ENCODE peak calls at places on chromosomes 2 and 18, in four cellular contexts. T, R, M and U are unnamed samples.

GRCh38 chr2:159573846-159574245 is 42.5 kb downstream of the BAZ2B start:
- DNase-seq in M (no peak), R (no peak), T (no peak), U (no peak)

GRCh38 chr2:199901942-199902341 is 9.2 kb upstream of the C2orf69 start:
- DNase-seq in R (no peak), T (no peak), M (no peak), U (no peak)

GRCh38 chr2:99386011-99386410 is 48.8 kb downstream of the EIF5B start:
- DNase-seq in M (no peak), T (peak), R (no peak), U (no peak)

GRCh38 chr18:75831960-75832359 is 404.5 kb upstream of the SMIM21 start:
- DNase-seq in R (no peak), T (no peak), M (no peak), U (no peak)

GRCh38 chr2:24530796-24531195 is 39.7 kb downstream of the NCOA1 start:
- DNase-seq in R (no peak), M (no peak), T (no peak), U (no peak)

GRCh38 chr2:20212871-20213503 is 11.9 kb downstream of the SDC1 start:
- DNase-seq in T (no peak), R (no peak), M (no peak), U (no peak)

GRCh38 chr2:209536363-209536762 is 112.5 kb downstream of the MAP2 start:
- DNase-seq in R (no peak), T (no peak), M (no peak), U (no peak)

GRCh38 chr2:46470114-46470628 is 9.2 kb upstream of the TMEM247 start:
- DNase-seq in R (no peak), T (no peak), M (no peak), U (no peak)

GRCh38 chr2:211367711-211368110 is 811.3 kb downstream of the CPS1 start:
- DNase-seq in M (peak), T (no peak), R (no peak), U (no peak)

GRCh38 chr18:52716926-52717325 is 376.9 kb downstream of the DCC start:
- DNase-seq in T (peak), M (peak), R (no peak), U (no peak)

GRCh38 chr18:8037296-8037695 is 470.2 kb downstream of the PTPRM start:
- DNase-seq in R (no peak), M (no peak), T (no peak), U (no peak)

GRCh38 chr18:53567935-53568574 is 656.4 kb downstream of the MBD2 start:
- DNase-seq in R (no peak), T (peak), M (peak), U (no peak)

GRCh38 chr2:204544961-204545860 is at the start of gene PARD3B:
- DNase-seq in T (peak), M (peak), R (no peak), U (peak)

GRCh38 chr18:77108821-77109692 is 23.5 kb downstream of the MBP start:
- DNase-seq in T (no peak), R (no peak), M (no peak), U (no peak)

GRCh38 chr2:172965433-172965832 is 110.2 kb upstream of the MAP3K20 start:
- DNase-seq in T (peak), M (no peak), R (no peak), U (no peak)

GRCh38 chr2:74212702-74213410 is 14.4 kb downstream of the MTHFD2 start:
- DNase-seq in M (no peak), R (no peak), T (no peak), U (no peak)

GRCh38 chr2:200383380-200384110 is 77.1 kb downstream of the SPATS2L start:
- DNase-seq in R (no peak), M (no peak), T (peak), U (no peak)

GRCh38 chr2:88212251-88212790 is 42.2 kb downstream of the THNSL2 start:
- DNase-seq in M (peak), T (peak), R (no peak), U (peak)

GRCh38 chr2:109513749-109514588 is 99.8 kb downstream of the SEPTIN10 start:
- DNase-seq in R (no peak), T (peak), M (no peak), U (no peak)

GRCh38 chr2:60840880-60841279 is 40.5 kb upstream of the REL start:
- DNase-seq in M (no peak), T (no peak), R (no peak), U (no peak)

GRCh38 chr2:55862673-55863390 is 60.8 kb downstream of the EFEMP1 start:
- DNase-seq in R (no peak), M (peak), T (peak), U (no peak)

GRCh38 chr18:26304511-26304910 is 78.3 kb downstream of the TAF4B start:
- DNase-seq in R (no peak), T (no peak), M (peak), U (no peak)

DNA sequence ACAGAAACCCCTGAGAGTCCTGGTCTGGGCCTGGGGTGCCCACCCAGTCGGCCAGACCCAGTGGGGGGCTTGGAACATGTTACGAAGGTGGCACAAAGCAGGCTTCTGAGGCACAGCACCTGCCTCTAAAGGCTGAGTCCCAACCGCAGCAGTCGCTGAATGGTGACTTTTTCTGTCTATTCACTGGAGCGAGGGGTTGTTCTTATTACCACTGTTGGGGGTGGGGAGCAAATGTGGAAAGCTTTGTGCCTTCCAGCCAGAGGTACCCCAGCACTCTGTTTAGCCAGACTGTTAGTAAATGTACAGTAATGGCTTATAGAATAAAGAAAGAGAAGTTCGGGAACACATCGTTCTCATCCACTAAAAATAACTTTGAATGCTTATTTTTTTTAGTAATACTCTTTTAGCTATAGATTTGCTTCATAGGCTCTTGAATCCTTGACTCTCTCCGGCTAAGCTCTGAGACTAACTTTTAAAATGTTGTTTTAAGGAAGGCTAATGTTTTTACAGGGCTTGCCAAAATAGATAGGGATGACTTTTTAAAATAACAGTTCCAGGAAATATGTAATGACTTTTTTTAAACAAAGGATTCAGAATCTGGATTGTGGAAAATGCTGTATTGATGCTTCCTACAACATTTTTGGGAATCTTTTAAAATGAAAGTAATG is 23.4 kb upstream of the PTPN2 start:
- DNase-seq in R (no peak), M (no peak), T (peak), U (no peak)
- H3K18ac ChIP-seq in R (no peak), M (no peak), T (peak), U (no peak)

GRCh38 chr2:133484106-133484505 is 84.2 kb downstream of the NCKAP5 start:
- DNase-seq in M (no peak), R (no peak), T (peak), U (no peak)

GRCh38 chr2:133483201-133483600 is 85.1 kb downstream of the NCKAP5 start:
- DNase-seq in R (no peak), T (peak), M (no peak), U (no peak)

GRCh38 chr2:133477614-133477990 is 90.7 kb downstream of the NCKAP5 start:
- DNase-seq in R (no peak), T (peak), M (no peak), U (no peak)

GRCh38 chr2:133476931-133477613 is 91.2 kb downstream of the NCKAP5 start:
- DNase-seq in M (no peak), R (no peak), T (no peak), U (no peak)

DNA sequence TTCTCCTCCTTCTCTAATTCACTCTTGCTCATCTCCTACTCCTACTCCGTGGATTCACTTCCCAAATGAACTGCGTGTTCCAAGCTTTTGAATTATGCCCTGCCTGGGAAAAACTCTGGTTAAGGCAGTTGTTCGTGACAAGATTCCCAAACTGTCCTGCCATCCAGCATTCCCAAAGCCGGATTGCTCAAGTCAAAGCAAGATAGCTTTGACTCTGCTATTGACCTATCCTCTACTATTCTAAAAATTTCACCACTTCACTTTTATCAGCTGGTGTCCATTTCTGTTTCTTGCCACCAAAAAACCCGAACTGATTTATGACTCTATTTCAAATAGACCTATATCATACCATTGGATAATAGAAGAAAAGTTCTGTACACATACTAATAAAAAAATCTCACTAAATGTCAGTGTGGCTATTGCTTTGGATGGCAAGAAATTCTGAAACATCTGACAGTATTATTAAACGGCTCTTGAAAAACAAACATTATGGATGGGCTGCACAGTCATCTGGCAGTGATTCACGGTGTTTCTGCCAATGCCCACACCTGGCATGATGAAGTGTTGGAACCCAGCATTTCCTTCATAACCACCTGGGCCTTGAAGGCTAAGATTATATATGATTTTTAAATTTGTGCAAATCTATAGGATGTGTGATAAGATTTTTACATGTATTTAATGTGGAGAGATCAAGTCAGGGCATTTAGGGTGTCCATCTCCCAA is 87.4 kb downstream of the NCKAP5 start:
- DNase-seq in R (no peak), T (no peak), M (no peak), U (no peak)
- H4K5ac ChIP-seq in R (no peak), T (no peak), M (no peak), U (no peak)

GRCh38 chr2:85177031-85177824 is 44.0 kb downstream of the TCF7L1 start:
- DNase-seq in R (no peak), M (no peak), T (no peak), U (no peak)

GRCh38 chr2:85178154-85178553 is 45.0 kb downstream of the TCF7L1 start:
- DNase-seq in R (no peak), M (no peak), T (peak), U (no peak)

GRCh38 chr2:85174943-85175342 is 41.8 kb downstream of the TCF7L1 start:
- DNase-seq in T (no peak), M (no peak), R (no peak), U (no peak)

GRCh38 chr2:85173909-85174308 is 40.7 kb downstream of the TCF7L1 start:
- DNase-seq in M (no peak), T (peak), R (no peak), U (no peak)

GRCh38 chr2:85175369-85176299 is 42.4 kb downstream of the TCF7L1 start:
- DNase-seq in R (no peak), M (peak), T (peak), U (no peak)
- H3K18ac ChIP-seq in R (peak), M (no peak), T (no peak), U (no peak)

DNA sequence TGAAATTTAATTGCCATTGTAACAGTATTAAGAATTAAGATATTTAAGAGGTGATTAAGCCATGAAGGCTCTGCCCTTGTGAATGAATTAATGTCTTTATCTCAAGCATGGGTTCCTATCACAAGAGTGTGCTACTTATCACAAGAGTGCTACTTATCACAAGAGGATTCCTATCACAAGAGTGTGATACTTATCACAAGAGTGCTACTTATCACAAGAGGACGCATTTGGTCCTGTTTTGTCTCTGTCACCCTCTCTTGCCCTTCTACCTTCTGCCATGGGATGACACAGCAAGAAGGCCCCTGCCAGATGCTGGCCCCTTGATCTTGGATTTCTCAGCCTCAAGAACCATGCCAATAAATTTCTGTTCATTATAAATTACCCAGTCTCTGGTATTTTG is 13.2 kb upstream of the COL5A2 start:
- DNase-seq in M (peak), T (no peak), R (no peak), U (no peak)
- H4K5ac ChIP-seq in M (no peak), T (no peak), R (no peak), U (no peak)

GRCh38 chr2:163662141-163662780 is 73.5 kb downstream of the FIGN start:
- DNase-seq in R (no peak), M (peak), T (peak), U (no peak)
- H3K18ac ChIP-seq in R (no peak), M (no peak), T (no peak), U (no peak)